ENCODE peak calls at places on chromosomes 12 and 14, in four cellular contexts. I is lung, B is right lobe of liver, J is fibroblast of lung. R is an unnamed sample. For H3K9me3 and H3K36me3, the result is how much of the 10 kb centered on the place peaks cover.

GRCh38 chr14:70838076-70838475 is 28.8 kb upstream of the MAP3K9 start:
- DNase-seq in I (no peak), B (no peak), J (no peak), R (no peak)

GRCh38 chr12:71780207-71780822 is 25.7 kb downstream of the RAB21 start:
- DNase-seq in I (no peak), B (peak), J (peak), R (peak)

GRCh38 chr12:124110372-124110883 is 137.4 kb downstream of the ZNF664 start:
- DNase-seq in I (no peak), B (no peak), J (no peak), R (no peak)

GRCh38 chr12:23333938-23334337 is 615.5 kb downstream of the SOX5 start:
- DNase-seq in I (no peak), B (no peak), J (no peak), R (no peak)

GRCh38 chr12:124720019-124720686 is 143.5 kb downstream of the SCARB1 start:
- DNase-seq in I (no peak), B (no peak), J (peak), R (peak)

GRCh38 chr14:65927871-65928270 is 515.3 kb downstream of the FUT8 start:
- DNase-seq in I (no peak), B (no peak), J (no peak), R (no peak)

GRCh38 chr14:95034806-95035205 is 122.5 kb downstream of the DICER1 start:
- DNase-seq in I (peak), B (no peak), J (no peak), R (no peak)

GRCh38 chr12:113098428-113099028 is 37.0 kb downstream of the RASAL1 start:
- DNase-seq in I (peak), B (peak), J (peak), R (peak)

GRCh38 chr12:58633479-58633878 is 286.8 kb downstream of the LRIG3 start:
- DNase-seq in I (no peak), B (no peak), J (no peak), R (no peak)

GRCh38 chr14:65832431-65833253 is 420.1 kb downstream of the FUT8 start:
- DNase-seq in I (no peak), B (no peak), J (peak), R (no peak)

GRCh38 chr14:61644834-61645233 is 50.5 kb upstream of the HIF1A start:
- DNase-seq in I (no peak), B (no peak), J (peak), R (no peak)

GRCh38 chr14:39265032-39265431 is 31.3 kb downstream of the MIA2 start:
- DNase-seq in I (no peak), B (no peak), J (peak), R (no peak)

GRCh38 chr12:18750087-18750486 is 12.2 kb downstream of the CAPZA3 start:
- DNase-seq in I (no peak), B (no peak), J (peak), R (no peak)

GRCh38 chr12:62520361-62520760 is 53.7 kb downstream of the MON2 start:
- DNase-seq in I (no peak), B (no peak), J (no peak), R (no peak)

GRCh38 chr12:62933220-62933870 is 1.6 kb downstream of the PPM1H start:
- DNase-seq in I (peak), B (no peak), J (no peak), R (no peak)

GRCh38 chr12:95637010-95637409 is 85.7 kb upstream of the USP44 start:
- DNase-seq in I (no peak), B (no peak), J (no peak), R (peak)

GRCh38 chr14:103188691-103189480 is 65.6 kb downstream of the TNFAIP2 start:
- DNase-seq in I (no peak), B (no peak), J (no peak), R (peak)

GRCh38 chr14:56633544-56633943 is 53.9 kb downstream of the TMEM260 start:
- DNase-seq in I (no peak), B (no peak), J (no peak), R (no peak)

GRCh38 chr14:52402812-52403526 is 88.9 kb downstream of the PTGER2 start:
- DNase-seq in I (no peak), B (no peak), J (peak), R (peak)

GRCh38 chr12:110760204-110760609 is 17.5 kb upstream of the PPP1CC start:
- DNase-seq in I (no peak), B (no peak), J (no peak), R (no peak)

GRCh38 chr12:125092108-125092871 is 27.1 kb downstream of the AACS start:
- DNase-seq in I (no peak), B (no peak), J (peak), R (no peak)

GRCh38 chr12:46608431-46609280 is 217.1 kb downstream of the SLC38A4 start:
- DNase-seq in I (no peak), B (no peak), J (peak), R (no peak)

GRCh38 chr14:73237219-73237785 is at the start of gene PAPLN:
- DNase-seq in I (no peak), B (peak), J (peak), R (no peak)

GRCh38 chr12:49698619-49699545 is 8.3 kb downstream of the FMNL3 start:
- DNase-seq in I (no peak), B (no peak), J (peak), R (no peak)

GRCh38 chr14:44803239-44803905 is 158.4 kb downstream of the KLHL28 start:
- DNase-seq in I (no peak), B (no peak), J (peak), R (no peak)

GRCh38 chr14:36676236-36676635 is 14.6 kb downstream of the PAX9 start:
- DNase-seq in I (no peak), B (peak), J (no peak), R (no peak)

GRCh38 chr12:53389702-53390101 is 9.7 kb downstream of the SP1 start:
- DNase-seq in I (no peak), B (no peak), J (no peak), R (no peak)

GRCh38 chr12:89343127-89343526 is 9.2 kb downstream of the DUSP6 start:
- DNase-seq in I (no peak), B (peak), J (peak), R (peak)

GRCh38 chr14:94313991-94314655 is 9.0 kb downstream of the SERPINA6 start:
- DNase-seq in I (no peak), B (peak), J (peak), R (peak)

GRCh38 chr14:98984719-98985041 is 287.3 kb downstream of the BCL11B start:
- DNase-seq in I (no peak), B (no peak), J (no peak), R (no peak)

GRCh38 chr12:106733660-106734059 is 40.8 kb upstream of the RIC8B start:
- DNase-seq in I (no peak), B (no peak), J (peak), R (no peak)

GRCh38 chr14:100297320-100298300 is 8.6 kb downstream of the SLC25A29 start:
- DNase-seq in I (peak), B (peak), J (peak), R (peak)

GRCh38 chr12:19507823-19508222 is 68.5 kb downstream of the AEBP2 start:
- DNase-seq in I (no peak), B (no peak), J (peak), R (no peak)

GRCh38 chr12:57726884-57727757 is 11.4 kb downstream of the AGAP2 start:
- DNase-seq in I (no peak), B (peak), J (peak), R (no peak)

GRCh38 chr12:132954471-132955048 is 1.5 kb downstream of the ZNF605 start:
- DNase-seq in I (no peak), B (no peak), J (no peak), R (no peak)
- H3K9me3 ChIP-seq in I (under half), B (under half), J (under half), R (under half)

DNA sequence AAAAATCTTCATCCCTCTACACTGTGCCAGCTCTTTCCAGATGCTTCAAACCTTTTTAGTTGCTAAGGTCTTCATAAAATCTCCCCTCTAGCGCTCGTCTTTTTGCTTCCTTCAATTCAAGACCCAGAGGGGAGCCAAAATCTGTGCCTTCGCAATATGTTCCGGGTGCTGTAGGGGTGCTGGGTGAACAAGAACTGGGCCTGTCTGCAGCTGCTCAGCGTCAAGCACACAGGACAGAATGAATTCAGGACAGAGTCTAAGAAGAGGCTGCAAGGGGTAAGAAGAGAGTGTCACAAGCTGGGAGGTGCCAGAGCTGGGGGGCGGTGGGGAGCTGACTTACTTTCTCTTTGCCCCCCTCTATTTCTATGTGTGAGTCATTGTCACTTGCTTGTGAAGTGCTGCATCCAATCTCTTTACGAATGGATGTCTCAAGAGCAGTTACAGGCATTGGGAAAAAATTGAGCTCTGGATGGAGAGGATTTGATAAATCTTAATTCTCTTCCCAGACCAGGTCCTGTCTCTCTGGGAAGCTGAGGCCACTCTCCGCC is 91.1 kb downstream of the TSPAN9 start:
- DNase-seq in I (no peak), B (no peak), J (peak), R (no peak)
- H3K4me3 ChIP-seq in I (no peak), B (no peak), J (no peak), R (no peak)

DNA sequence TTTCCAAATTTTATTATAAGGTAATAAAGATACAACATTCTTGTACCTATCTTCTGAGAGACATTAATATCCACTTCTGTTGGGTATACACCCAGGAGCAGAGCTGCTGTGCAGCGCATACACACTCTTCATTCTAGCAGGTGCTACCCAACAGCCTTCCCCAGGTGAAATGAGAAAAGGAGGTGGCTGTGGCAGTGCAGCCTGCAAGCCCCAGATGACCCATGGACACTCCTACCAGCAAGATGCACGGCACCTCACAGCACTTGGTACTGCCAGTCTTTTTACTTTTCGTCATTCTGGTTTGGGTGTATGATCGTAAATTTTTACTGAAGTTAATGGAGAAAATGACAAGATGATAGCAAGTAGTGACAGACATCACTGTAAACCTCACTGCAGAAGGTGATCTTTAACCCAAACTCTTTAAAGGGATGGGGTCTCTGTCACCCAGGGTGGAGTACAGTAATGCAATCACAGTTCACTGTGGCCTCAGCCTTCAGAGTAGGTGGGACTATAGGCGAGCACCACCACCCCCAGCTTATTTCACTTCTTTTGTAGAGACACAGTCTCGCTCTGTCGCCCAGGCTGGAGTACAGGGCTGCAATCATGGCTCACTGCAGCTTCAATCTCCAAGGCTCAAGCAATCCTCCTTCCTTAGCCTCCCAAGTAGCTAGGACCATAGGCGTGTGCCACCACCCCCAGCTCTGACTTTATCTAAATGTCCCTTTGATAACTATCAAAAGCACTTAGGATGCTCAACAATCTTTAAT is 26.5 kb downstream of the VPS37B start:
- DNase-seq in I (no peak), B (no peak), J (no peak), R (no peak)
- H3K36me3 ChIP-seq in I (under half), B (under half), J (under half), R (under half)

GRCh38 chr14:42001436-42001835 is 394.8 kb downstream of the LRFN5 start:
- DNase-seq in I (no peak), B (no peak), J (no peak), R (no peak)
- H3K9me3 ChIP-seq in I (under half), B (under half), J (under half), R (under half)

GRCh38 chr14:105410642-105411016 is 9.0 kb upstream of the MTA1 start:
- DNase-seq in I (no peak), B (no peak), J (no peak), R (no peak)

GRCh38 chr14:105412768-105413541 is 6.7 kb upstream of the MTA1 start:
- DNase-seq in I (no peak), B (no peak), J (no peak), R (no peak)

GRCh38 chr14:105409379-105409778 is 10.2 kb upstream of the MTA1 start:
- DNase-seq in I (no peak), B (no peak), J (no peak), R (no peak)

GRCh38 chr14:105411985-105412767 is 7.5 kb upstream of the MTA1 start:
- DNase-seq in I (no peak), B (no peak), J (no peak), R (no peak)

DNA sequence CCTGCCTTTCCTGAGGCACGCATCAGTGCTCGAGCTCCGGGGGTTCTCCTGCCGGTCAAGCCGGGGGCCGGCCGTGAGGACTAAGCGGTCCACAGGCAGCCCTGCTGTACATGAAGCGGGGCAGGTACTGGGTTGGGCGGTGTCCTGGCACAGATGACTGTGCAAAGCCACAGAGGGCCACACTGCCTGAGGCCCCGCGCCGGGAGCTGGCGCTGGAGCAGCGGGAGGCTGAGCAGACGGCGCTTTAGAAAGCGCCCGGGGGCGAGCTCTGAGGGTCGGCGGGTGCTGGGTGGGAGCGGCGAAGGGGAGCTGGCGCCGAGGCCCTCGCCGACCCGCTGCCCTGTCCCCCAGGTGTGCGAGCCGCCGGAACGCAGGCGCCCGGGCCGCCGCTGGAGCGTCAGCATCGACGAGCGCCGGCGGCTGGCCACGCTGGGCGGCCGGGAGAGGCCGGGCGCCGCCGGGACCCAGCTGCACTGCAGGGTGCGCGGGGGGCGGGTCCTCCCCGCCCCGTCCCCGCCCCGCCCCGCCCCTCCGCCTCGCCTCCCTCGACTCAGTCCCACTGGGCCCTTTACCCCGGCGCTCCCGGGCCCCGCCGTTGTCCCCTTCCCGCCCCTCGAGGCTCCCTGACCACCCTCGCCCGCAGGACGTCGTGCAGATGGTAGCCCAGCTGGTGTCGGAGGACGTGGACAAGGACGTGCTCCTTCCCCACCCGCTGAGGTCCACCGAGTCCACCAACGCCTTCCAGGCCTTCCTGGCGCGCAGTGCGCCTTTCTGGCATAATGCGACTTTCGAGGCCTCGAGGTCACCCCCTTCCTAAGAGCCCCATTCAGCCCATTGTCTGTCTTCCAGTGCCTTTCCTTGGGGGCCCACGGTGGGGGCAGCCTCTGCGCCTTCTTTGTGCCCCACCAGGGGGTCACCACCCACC is 8.3 kb upstream of the MTA1 start:
- DNase-seq in I (no peak), B (peak), J (peak), R (no peak)
- H3K4me3 ChIP-seq in I (no peak), B (no peak), J (peak), R (no peak)

DNA sequence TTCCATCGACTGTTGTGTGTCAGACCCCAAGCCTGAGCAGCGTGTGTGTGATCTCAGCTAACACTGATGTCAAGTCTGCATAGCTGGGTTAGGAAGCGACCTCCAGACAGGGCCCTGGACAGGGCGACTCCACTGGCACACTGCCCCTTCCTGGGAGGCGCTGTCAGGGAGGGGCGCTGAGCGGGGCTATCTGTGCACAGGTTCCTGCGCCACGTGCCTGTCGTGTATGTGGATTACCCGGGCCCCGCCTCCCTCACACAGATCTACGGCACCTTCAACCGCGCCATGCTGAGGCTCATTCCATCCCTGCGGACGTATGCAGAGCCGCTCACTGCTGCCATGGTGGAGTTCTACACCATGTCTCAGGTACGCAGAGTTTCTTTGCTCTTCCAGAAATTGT is 53.9 kb downstream of the DYNC1H1 start:
- DNase-seq in I (no peak), B (no peak), J (no peak), R (no peak)
- H3K36me3 ChIP-seq in I (half or more), B (half or more), J (half or more), R (half or more)